ENCODE peak calls at places on chromosomes 7 and 10, in ten cellular contexts. One of them, this sample, is unnamed.

GRCh38 chr7:50531928-50532327 is 33.3 kb downstream of the DDC start:
- DNase-seq in NCI-H774: no peak
- DNase-seq in amniotic epithelial cell: no peak
- DNase-seq in NCI-H1105 treated with DMSO at 0.1 percent for 48 hours: peak; percentile 97
- DNase-seq in CD8-positive, alpha-beta memory T cell: no peak
- DNase-seq in Peyer's patch: no peak
- DNase-seq in fibroblast of pulmonary artery: no peak
- DNase-seq in GM23338: no peak
- DNase-seq in WTC11: no peak
- DNase-seq in GM12878: no peak
- DNase-seq in this sample: no peak

GRCh38 chr7:157570531-157571200 is 233.9 kb downstream of the DNAJB6 start:
- DNase-seq in NCI-H1105 treated with DMSO at 0.1 percent for 48 hours: no peak
- DNase-seq in WTC11: no peak
- DNase-seq in amniotic epithelial cell: no peak
- DNase-seq in Peyer's patch: no peak
- DNase-seq in GM23338: no peak
- DNase-seq in NCI-H774: no peak
- DNase-seq in CD8-positive, alpha-beta memory T cell: no peak
- DNase-seq in GM12878: no peak
- DNase-seq in fibroblast of pulmonary artery: no peak
- DNase-seq in this sample: no peak

GRCh38 chr10:59971915-59972314 is 65.6 kb upstream of the CCDC6 start:
- DNase-seq in WTC11: no peak
- DNase-seq in CD8-positive, alpha-beta memory T cell: no peak
- DNase-seq in fibroblast of pulmonary artery: peak; percentile 55
- DNase-seq in GM12878: no peak
- DNase-seq in NCI-H1105 treated with DMSO at 0.1 percent for 48 hours: no peak
- DNase-seq in GM23338: no peak
- DNase-seq in Peyer's patch: peak; percentile 71
- DNase-seq in amniotic epithelial cell: peak; percentile 98
- DNase-seq in NCI-H774: no peak
- DNase-seq in this sample: no peak

GRCh38 chr10:124696446-124697392 is 47.5 kb downstream of the FAM53B start:
- DNase-seq in GM23338: no peak
- DNase-seq in NCI-H774: no peak
- DNase-seq in CD8-positive, alpha-beta memory T cell: no peak
- DNase-seq in amniotic epithelial cell: no peak
- DNase-seq in Peyer's patch: no peak
- DNase-seq in GM12878: peak; percentile 61
- DNase-seq in NCI-H1105 treated with DMSO at 0.1 percent for 48 hours: no peak
- DNase-seq in WTC11: no peak
- DNase-seq in fibroblast of pulmonary artery: no peak
- DNase-seq in this sample: no peak

GRCh38 chr7:80604436-80604835 is 34.0 kb upstream of the CD36 start:
- DNase-seq in NCI-H1105 treated with DMSO at 0.1 percent for 48 hours: peak; percentile 25
- DNase-seq in GM12878: no peak
- DNase-seq in CD8-positive, alpha-beta memory T cell: no peak
- DNase-seq in amniotic epithelial cell: no peak
- DNase-seq in NCI-H774: no peak
- DNase-seq in GM23338: no peak
- DNase-seq in fibroblast of pulmonary artery: no peak
- DNase-seq in WTC11: no peak
- DNase-seq in Peyer's patch: no peak
- DNase-seq in this sample: no peak

GRCh38 chr10:98684019-98684899 is 237.5 kb upstream of the HPS1 start:
- DNase-seq in NCI-H774: no peak
- DNase-seq in NCI-H1105 treated with DMSO at 0.1 percent for 48 hours: no peak
- DNase-seq in amniotic epithelial cell: no peak
- DNase-seq in WTC11: no peak
- DNase-seq in GM23338: no peak
- DNase-seq in Peyer's patch: no peak
- DNase-seq in fibroblast of pulmonary artery: no peak
- DNase-seq in CD8-positive, alpha-beta memory T cell: no peak
- DNase-seq in GM12878: no peak
- DNase-seq in this sample: no peak

GRCh38 chr10:107814865-107815487 is 650.5 kb upstream of the SORCS1 start:
- DNase-seq in WTC11: peak; percentile 67
- DNase-seq in GM12878: peak; percentile 20
- DNase-seq in amniotic epithelial cell: peak; percentile 49
- DNase-seq in CD8-positive, alpha-beta memory T cell: no peak
- DNase-seq in NCI-H774: peak; percentile 3
- DNase-seq in fibroblast of pulmonary artery: peak; percentile 73
- DNase-seq in Peyer's patch: peak; percentile 72
- DNase-seq in GM23338: peak; percentile 86
- DNase-seq in NCI-H1105 treated with DMSO at 0.1 percent for 48 hours: peak; percentile 19
- DNase-seq in this sample: peak; percentile 44

GRCh38 chr10:91034042-91034441 is 113.2 kb upstream of the ANKRD1 start:
- DNase-seq in amniotic epithelial cell: no peak
- DNase-seq in GM23338: no peak
- DNase-seq in NCI-H1105 treated with DMSO at 0.1 percent for 48 hours: no peak
- DNase-seq in NCI-H774: no peak
- DNase-seq in GM12878: no peak
- DNase-seq in Peyer's patch: no peak
- DNase-seq in CD8-positive, alpha-beta memory T cell: no peak
- DNase-seq in WTC11: no peak
- DNase-seq in fibroblast of pulmonary artery: no peak
- DNase-seq in this sample: no peak

GRCh38 chr10:117543245-117543998 is 876 bp downstream of the EMX2 start:
- DNase-seq in CD8-positive, alpha-beta memory T cell: no peak
- DNase-seq in GM23338: peak; percentile 72
- DNase-seq in GM12878: no peak
- DNase-seq in NCI-H1105 treated with DMSO at 0.1 percent for 48 hours: peak; percentile 49
- DNase-seq in fibroblast of pulmonary artery: no peak
- DNase-seq in NCI-H774: no peak
- DNase-seq in Peyer's patch: no peak
- DNase-seq in WTC11: peak; percentile 73
- DNase-seq in amniotic epithelial cell: no peak
- DNase-seq in this sample: no peak

This sample was measured in ureter.